ENCODE peak calls at places on chromosomes 12 and 14, in ten cellular contexts. Y, J, H, P, R, D, S, K, Q and W are unnamed samples.

GRCh38 chr12:77003244-77003643 is 62.1 kb downstream of the E2F7 start:
- DNase-seq in P (no peak), R (no peak), Q (no peak), H (no peak), S (no peak), Y (peak), J (peak), D (no peak), K (no peak), W (no peak)

GRCh38 chr14:58713677-58714076 is 75.9 kb downstream of the DACT1 start:
- DNase-seq in Y (no peak), H (no peak), K (no peak), P (no peak), Q (no peak), D (no peak), S (no peak), R (no peak), J (no peak), W (no peak)

GRCh38 chr12:8446642-8447547 is 8.9 kb upstream of the CLEC6A start:
- DNase-seq in J (no peak), Y (no peak), D (no peak), P (no peak), R (no peak), Q (no peak), S (no peak), H (no peak), K (no peak), W (no peak)

GRCh38 chr14:72706485-72706884 is 187.4 kb downstream of the DPF3 start:
- DNase-seq in Q (no peak), Y (no peak), R (no peak), P (peak), S (no peak), D (no peak), J (no peak), H (no peak), K (no peak), W (no peak)

GRCh38 chr12:112096667-112097066 is 11.9 kb downstream of the NAA25 start:
- DNase-seq in D (no peak), Q (no peak), R (peak), S (no peak), H (peak), Y (peak), P (no peak), J (peak), K (peak), W (no peak)

GRCh38 chr14:22533057-22533704 is 55.8 kb downstream of the DAD1 start:
- DNase-seq in K (no peak), Y (no peak), Q (no peak), R (no peak), J (no peak), S (no peak), P (no peak), D (no peak), H (no peak), W (no peak)

GRCh38 chr14:103618999-103619398 is 10.0 kb upstream of the KLC1 start:
- DNase-seq in P (no peak), H (peak), S (no peak), K (no peak), Q (no peak), Y (peak), D (no peak), J (no peak), R (no peak), W (no peak)

GRCh38 chr14:93894992-93895391 is 32.2 kb upstream of the FAM181A start:
- DNase-seq in Q (no peak), Y (no peak), H (no peak), J (no peak), P (no peak), K (no peak), D (no peak), R (peak), S (no peak), W (no peak)

GRCh38 chr14:51225751-51226150 is 14.3 kb upstream of the TMX1 start:
- DNase-seq in J (no peak), S (no peak), H (no peak), R (no peak), P (no peak), K (no peak), Y (peak), Q (no peak), D (no peak), W (no peak)

GRCh38 chr14:100747021-100747586 is 20.4 kb downstream of the DLK1 start:
- DNase-seq in H (peak), R (peak), Y (peak), S (no peak), D (no peak), K (no peak), Q (no peak), P (no peak), J (peak), W (no peak)

GRCh38 chr14:105162374-105162979 is 6.1 kb downstream of the JAG2 start:
- DNase-seq in J (no peak), P (no peak), K (no peak), H (no peak), Q (no peak), S (no peak), Y (no peak), D (no peak), R (no peak), W (no peak)

GRCh38 chr14:103078420-103078749 is 5.6 kb upstream of the LBHD2 start:
- DNase-seq in Y (peak), K (peak), H (peak), Q (peak), P (peak), S (peak), D (peak), R (peak), J (peak), W (peak)

GRCh38 chr12:57243521-57244305 is 7.3 kb downstream of the STAC3 start:
- DNase-seq in H (peak), P (peak), J (peak), S (peak), K (peak), Q (peak), Y (peak), D (peak), R (peak), W (peak)